ENCODE peak calls at places on chromosomes 6 and 20, in four cellular contexts. N is stomach, M is spleen, K is K562. E is an unnamed sample.

GRCh38 chr6:167350731-167351655 is 26.1 kb downstream of the TTLL2 start:
- DNase-seq in K (peak; percentile 72), N (peak; percentile 82), M (peak; percentile 90), E (peak; percentile 99)

GRCh38 chr20:50562262-50562701 is 52.1 kb downstream of the PTPN1 start:
- DNase-seq in M (no peak), K (no peak), N (no peak), E (no peak)

GRCh38 chr6:166573456-166574216 is 12.8 kb downstream of the RAMACL start:
- DNase-seq in K (no peak), M (no peak), N (no peak), E (no peak)

GRCh38 chr6:89082439-89082838 is 1.9 kb downstream of the PNRC1 start:
- DNase-seq in N (no peak), M (no peak), K (no peak), E (no peak)

GRCh38 chr20:4165984-4166725 is 150.8 kb upstream of the RNF24 start:
- DNase-seq in N (no peak), M (no peak), K (no peak), E (no peak)

GRCh38 chr6:27209659-27210269 is 37.7 kb upstream of the PRSS16 start:
- DNase-seq in M (no peak), N (no peak), K (peak; percentile 26), E (no peak)

GRCh38 chr20:57306747-57307146 is 22.9 kb upstream of the SPO11 start:
- DNase-seq in N (no peak), M (peak; percentile 2), K (no peak), E (no peak)

GRCh38 chr6:166615059-166615770 is 11.8 kb downstream of the RPS6KA2 start:
- DNase-seq in M (no peak), N (no peak), K (no peak), E (no peak)

GRCh38 chr6:53673138-53673801 is 7.7 kb upstream of the KLHL31 start:
- DNase-seq in M (no peak), N (no peak), K (no peak), E (no peak)

GRCh38 chr6:110255356-110255755 is 75.1 kb downstream of the CDC40 start:
- DNase-seq in N (no peak), M (no peak), K (no peak), E (peak; percentile 77)

GRCh38 chr20:44621939-44622338 is 29.6 kb downstream of the ADA start:
- DNase-seq in K (no peak), M (no peak), N (no peak), E (no peak)

GRCh38 chr6:170292778-170293164 is 1.9 kb upstream of the DLL1 start:
- DNase-seq in M (peak; percentile 32), N (no peak), K (peak; percentile 64), E (no peak)

GRCh38 chr6:140393665-140394064 is 1019.2 kb upstream of the CITED2 start:
- DNase-seq in N (no peak), K (no peak), M (no peak), E (no peak)

GRCh38 chr6:74409447-74409846 is 713.4 kb downstream of the CD109 start:
- DNase-seq in K (no peak), M (no peak), N (no peak), E (no peak)

GRCh38 chr6:44529506-44529905 is 142.0 kb downstream of the CDC5L start:
- DNase-seq in M (no peak), K (no peak), N (no peak), E (no peak)

GRCh38 chr6:150325093-150325772 is 43.6 kb upstream of the IYD start:
- DNase-seq in N (peak; percentile 67), M (no peak), K (no peak), E (no peak)

GRCh38 chr20:9493818-9494217 is 20.6 kb upstream of the LAMP5 start:
- DNase-seq in K (no peak), N (no peak), M (no peak), E (no peak)

GRCh38 chr6:20092071-20092566 is 120.2 kb downstream of the MBOAT1 start:
- DNase-seq in M (no peak), N (no peak), K (peak; percentile 41), E (no peak)

GRCh38 chr6:131015630-131016263 is 47.3 kb downstream of the EPB41L2 start:
- DNase-seq in N (no peak), M (no peak), K (no peak), E (no peak)

GRCh38 chr6:188821-189655 is 103.2 kb upstream of the DUSP22 start:
- DNase-seq in K (peak; percentile 84), N (peak; percentile 85), M (peak; percentile 92), E (peak; percentile 78)

GRCh38 chr6:41503841-41504525 is 42.2 kb upstream of the FOXP4 start:
- DNase-seq in K (no peak), N (no peak), M (no peak), E (no peak)

GRCh38 chr20:51183443-51183842 is 160.5 kb upstream of the KCNG1 start:
- DNase-seq in K (no peak), M (no peak), N (no peak), E (no peak)

GRCh38 chr6:154824076-154824475 is 90.9 kb downstream of the SCAF8 start:
- DNase-seq in M (no peak), K (no peak), N (no peak), E (no peak)

GRCh38 chr20:62648318-62648995 is 6.2 kb downstream of the SLCO4A1 start:
- DNase-seq in N (no peak), M (no peak), K (no peak), E (no peak)

GRCh38 chr6:6392214-6393068 is 72.0 kb upstream of the F13A1 start:
- DNase-seq in K (no peak), N (no peak), M (no peak), E (no peak)

GRCh38 chr20:55515831-55516230 is 489.5 kb downstream of the CBLN4 start:
- DNase-seq in M (no peak), N (no peak), K (no peak), E (no peak)

GRCh38 chr20:63703471-63703975 is 4.3 kb downstream of the ARFRP1 start:
- DNase-seq in M (peak; percentile 75), K (peak; percentile 6), N (no peak), E (no peak)
- TF ChIP-seq POLR2AphosphoS5 in M (no peak), K (no peak), N (no peak), E (no peak)

GRCh38 chr6:39420300-39421265 is 98.1 kb upstream of the KCNK16 start:
- DNase-seq in M (no peak), N (peak; percentile 49), K (no peak), E (no peak)
- TF ChIP-seq POLR2AphosphoS5 in M (no peak), N (no peak), K (no peak), E (no peak)

GRCh38 chr6:3045369-3045768 is 22.9 kb upstream of the RIPK1 start:
- DNase-seq in K (no peak), M (no peak), N (no peak), E (no peak)

GRCh38 chr6:3041147-3041546 is 27.1 kb upstream of the RIPK1 start:
- DNase-seq in N (no peak), M (no peak), K (no peak), E (no peak)

GRCh38 chr6:3046295-3046694 is 22.0 kb upstream of the RIPK1 start:
- DNase-seq in K (peak; percentile 6), N (no peak), M (no peak), E (no peak)

GRCh38 chr6:3041606-3042005 is 26.7 kb upstream of the RIPK1 start:
- DNase-seq in M (no peak), K (no peak), N (no peak), E (no peak)

GRCh38 chr6:3045777-3046176 is 22.5 kb upstream of the RIPK1 start:
- DNase-seq in M (no peak), N (no peak), K (no peak), E (no peak)
- TF ChIP-seq POLR2AphosphoS5 in M (no peak), N (no peak), K (no peak), E (no peak)

GRCh38 chr6:100228437-100229424 is 234.7 kb upstream of the MCHR2 start:
- DNase-seq in M (peak; percentile 88), K (peak; percentile 78), N (peak; percentile 75), E (peak; percentile 82)
- TF ChIP-seq POLR2AphosphoS5 in M (peak; percentile 62), K (peak; percentile 64), N (peak; percentile 9), E (no peak)

DNA sequence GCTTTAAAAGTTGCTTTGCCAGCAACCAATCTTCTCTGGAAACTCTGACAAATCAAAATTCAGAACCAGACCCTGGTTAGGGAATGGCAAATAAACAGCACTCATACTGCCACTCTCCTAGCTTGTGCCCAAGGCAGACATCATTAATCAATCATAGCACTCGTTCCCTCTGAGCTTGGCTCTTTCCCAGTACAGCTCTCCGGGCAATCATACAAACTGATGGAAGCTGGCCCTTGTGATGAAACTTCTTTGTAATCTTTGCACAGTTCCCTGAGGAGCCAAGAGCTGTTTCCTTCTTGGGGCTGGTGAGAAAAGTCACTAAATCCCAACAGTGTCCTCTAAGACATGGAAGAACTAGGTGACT is 34.7 kb downstream of the KIAA1755 start:
- DNase-seq in M (no peak), K (no peak), N (no peak), E (no peak)
- TF ChIP-seq POLR2AphosphoS5 in M (no peak), K (no peak), N (no peak), E (no peak)

GRCh38 chr6:106790146-106790770 is 160.9 kb downstream of the QRSL1 start:
- DNase-seq in N (no peak), M (no peak), K (no peak), E (no peak)
- TF ChIP-seq POLR2AphosphoS5 in N (no peak), M (no peak), K (no peak), E (no peak)

E was measured in H1.